ENCODE peak calls at places on chromosomes 1 and 21, in eight cellular contexts. One of them, this sample, is unnamed.

GRCh38 chr21:46184625-46185555 is 631 bp upstream of the SPATC1L start:
- DNase-seq in ELR: peak; percentile 68
- DNase-seq in T-cell: peak; percentile 39
- DNase-seq in substantia nigra: peak; percentile 77
- DNase-seq in T-helper 17 cell: peak; percentile 46
- DNase-seq in stimulated activated CD4-positive, alpha-beta T cell treated with anti-CD3 and anti-CD28 coated beads, TNF-alpha, amount 100 ng/mL, for 4 hours: peak; percentile 50
- DNase-seq in GM10248: peak; percentile 75
- DNase-seq in naive thymus-derived CD8-positive, alpha-beta T cell: peak; percentile 75
- DNase-seq in this sample: peak; percentile 52

GRCh38 chr1:29822895-29823294 is 586.6 kb downstream of the PTPRU start:
- DNase-seq in T-helper 17 cell: no peak
- DNase-seq in stimulated activated CD4-positive, alpha-beta T cell treated with anti-CD3 and anti-CD28 coated beads, TNF-alpha, amount 100 ng/mL, for 4 hours: no peak
- DNase-seq in GM10248: no peak
- DNase-seq in naive thymus-derived CD8-positive, alpha-beta T cell: no peak
- DNase-seq in T-cell: no peak
- DNase-seq in ELR: no peak
- DNase-seq in substantia nigra: no peak
- DNase-seq in this sample: no peak

GRCh38 chr21:34302496-34302895 is 61.3 kb upstream of the KCNE2 start:
- DNase-seq in stimulated activated CD4-positive, alpha-beta T cell treated with anti-CD3 and anti-CD28 coated beads, TNF-alpha, amount 100 ng/mL, for 4 hours: no peak
- DNase-seq in substantia nigra: no peak
- DNase-seq in GM10248: no peak
- DNase-seq in T-helper 17 cell: no peak
- DNase-seq in T-cell: no peak
- DNase-seq in naive thymus-derived CD8-positive, alpha-beta T cell: no peak
- DNase-seq in ELR: peak; percentile 6
- DNase-seq in this sample: no peak

GRCh38 chr1:212727386-212728181 is 27.9 kb upstream of the BATF3 start:
- DNase-seq in ELR: peak; percentile 83
- DNase-seq in T-helper 17 cell: no peak
- DNase-seq in stimulated activated CD4-positive, alpha-beta T cell treated with anti-CD3 and anti-CD28 coated beads, TNF-alpha, amount 100 ng/mL, for 4 hours: no peak
- DNase-seq in T-cell: no peak
- DNase-seq in GM10248: no peak
- DNase-seq in naive thymus-derived CD8-positive, alpha-beta T cell: no peak
- DNase-seq in substantia nigra: no peak
- DNase-seq in this sample: no peak

GRCh38 chr1:39104158-39105060 is 78.3 kb downstream of the NDUFS5 start:
- DNase-seq in substantia nigra: peak; percentile 55
- DNase-seq in T-cell: no peak
- DNase-seq in stimulated activated CD4-positive, alpha-beta T cell treated with anti-CD3 and anti-CD28 coated beads, TNF-alpha, amount 100 ng/mL, for 4 hours: no peak
- DNase-seq in naive thymus-derived CD8-positive, alpha-beta T cell: no peak
- DNase-seq in GM10248: no peak
- DNase-seq in ELR: peak; percentile 66
- DNase-seq in T-helper 17 cell: no peak
- DNase-seq in this sample: no peak

GRCh38 chr21:43211085-43212071 is 42.6 kb downstream of the CRYAA start:
- DNase-seq in T-helper 17 cell: no peak
- DNase-seq in ELR: peak; percentile 24
- DNase-seq in T-cell: no peak
- DNase-seq in stimulated activated CD4-positive, alpha-beta T cell treated with anti-CD3 and anti-CD28 coated beads, TNF-alpha, amount 100 ng/mL, for 4 hours: no peak
- DNase-seq in naive thymus-derived CD8-positive, alpha-beta T cell: no peak
- DNase-seq in substantia nigra: no peak
- DNase-seq in GM10248: no peak
- DNase-seq in this sample: no peak

GRCh38 chr1:27626031-27626935 is 8.7 kb downstream of the FGR start:
- DNase-seq in naive thymus-derived CD8-positive, alpha-beta T cell: no peak
- DNase-seq in substantia nigra: no peak
- DNase-seq in T-cell: no peak
- DNase-seq in ELR: no peak
- DNase-seq in GM10248: peak; percentile 50
- DNase-seq in stimulated activated CD4-positive, alpha-beta T cell treated with anti-CD3 and anti-CD28 coated beads, TNF-alpha, amount 100 ng/mL, for 4 hours: no peak
- DNase-seq in T-helper 17 cell: no peak
- DNase-seq in this sample: no peak

GRCh38 chr1:11731719-11732283 is 4.1 kb upstream of the AGTRAP start:
- DNase-seq in T-cell: no peak
- DNase-seq in substantia nigra: peak; percentile 86
- DNase-seq in ELR: no peak
- DNase-seq in stimulated activated CD4-positive, alpha-beta T cell treated with anti-CD3 and anti-CD28 coated beads, TNF-alpha, amount 100 ng/mL, for 4 hours: no peak
- DNase-seq in T-helper 17 cell: no peak
- DNase-seq in GM10248: no peak
- DNase-seq in naive thymus-derived CD8-positive, alpha-beta T cell: peak; percentile 43
- DNase-seq in this sample: no peak

GRCh38 chr1:9630331-9631081 is 21.0 kb upstream of the PIK3CD start:
- DNase-seq in T-helper 17 cell: no peak
- DNase-seq in T-cell: peak; percentile 1
- DNase-seq in ELR: no peak
- DNase-seq in substantia nigra: no peak
- DNase-seq in stimulated activated CD4-positive, alpha-beta T cell treated with anti-CD3 and anti-CD28 coated beads, TNF-alpha, amount 100 ng/mL, for 4 hours: no peak
- DNase-seq in GM10248: peak; percentile 20
- DNase-seq in naive thymus-derived CD8-positive, alpha-beta T cell: no peak
- DNase-seq in this sample: no peak

GRCh38 chr21:23480591-23481270 is 2126.6 kb downstream of the MRPL39 start:
- DNase-seq in GM10248: no peak
- DNase-seq in T-cell: no peak
- DNase-seq in naive thymus-derived CD8-positive, alpha-beta T cell: no peak
- DNase-seq in ELR: no peak
- DNase-seq in T-helper 17 cell: no peak
- DNase-seq in substantia nigra: no peak
- DNase-seq in stimulated activated CD4-positive, alpha-beta T cell treated with anti-CD3 and anti-CD28 coated beads, TNF-alpha, amount 100 ng/mL, for 4 hours: no peak
- DNase-seq in this sample: no peak